ENCODE peak calls at places on chromosome 4, in eight cellular contexts. One of them, this sample, is unnamed.
A peak's percentile ranks its signal among the peaks of the same experiment; 100 is the strongest.

GRCh38 chr4:174474457-174475075 is 47.7 kb downstream of the HPGD start:
- ATAC-seq in Panc1: no peak
- ATAC-seq in K562: peak; percentile 49
- ATAC-seq in upper lobe of left lung: no peak
- ATAC-seq in GM12878: no peak
- ATAC-seq in HepG2: no peak
- ATAC-seq in GM23338: peak; percentile 64
- ATAC-seq in HCT116: no peak
- ATAC-seq in this sample: no peak

GRCh38 chr4:140675599-140676231 is 80.5 kb downstream of the TBC1D9 start:
- ATAC-seq in Panc1: no peak
- ATAC-seq in GM12878: peak; percentile 20
- ATAC-seq in HepG2: no peak
- ATAC-seq in K562: no peak
- ATAC-seq in upper lobe of left lung: no peak
- ATAC-seq in GM23338: no peak
- ATAC-seq in HCT116: no peak
- ATAC-seq in this sample: no peak

GRCh38 chr4:185504098-185505047 is 30.9 kb downstream of the PDLIM3 start:
- ATAC-seq in Panc1: peak; percentile 83
- ATAC-seq in HepG2: peak; percentile 97
- ATAC-seq in HCT116: peak; percentile 92
- ATAC-seq in upper lobe of left lung: peak; percentile 71
- ATAC-seq in GM12878: no peak
- ATAC-seq in GM23338: no peak
- ATAC-seq in K562: peak; percentile 93
- ATAC-seq in this sample: peak; percentile 89

GRCh38 chr4:148425327-148426110 is 16.7 kb downstream of the NR3C2 start:
- ATAC-seq in HepG2: no peak
- ATAC-seq in K562: no peak
- ATAC-seq in GM12878: peak; percentile 39
- ATAC-seq in upper lobe of left lung: no peak
- ATAC-seq in HCT116: no peak
- ATAC-seq in GM23338: no peak
- ATAC-seq in Panc1: no peak
- ATAC-seq in this sample: no peak

GRCh38 chr4:155106629-155107028 is 101.8 kb upstream of the NPY2R start:
- ATAC-seq in Panc1: no peak
- ATAC-seq in K562: no peak
- ATAC-seq in HCT116: no peak
- ATAC-seq in GM12878: no peak
- ATAC-seq in HepG2: no peak
- ATAC-seq in upper lobe of left lung: no peak
- ATAC-seq in GM23338: no peak
- ATAC-seq in this sample: no peak

GRCh38 chr4:72689929-72690328 is 120.9 kb upstream of the ADAMTS3 start:
- ATAC-seq in HCT116: no peak
- ATAC-seq in K562: peak; percentile 84
- ATAC-seq in GM23338: no peak
- ATAC-seq in GM12878: no peak
- ATAC-seq in Panc1: no peak
- ATAC-seq in HepG2: no peak
- ATAC-seq in upper lobe of left lung: no peak
- ATAC-seq in this sample: no peak

GRCh38 chr4:7434766-7435150 is at the start of gene PSAPL1:
- ATAC-seq in Panc1: peak; percentile 85
- ATAC-seq in HepG2: peak; percentile 93
- ATAC-seq in GM23338: peak; percentile 82
- ATAC-seq in K562: peak; percentile 69
- ATAC-seq in GM12878: no peak
- ATAC-seq in HCT116: peak; percentile 95
- ATAC-seq in upper lobe of left lung: peak; percentile 80
- ATAC-seq in this sample: peak; percentile 37

GRCh38 chr4:10006236-10006603 is 15.1 kb downstream of the SLC2A9 start:
- ATAC-seq in upper lobe of left lung: peak; percentile 90
- ATAC-seq in Panc1: peak; percentile 66
- ATAC-seq in K562: no peak
- ATAC-seq in HepG2: peak; percentile 88
- ATAC-seq in GM23338: no peak
- ATAC-seq in HCT116: no peak
- ATAC-seq in GM12878: peak; percentile 67
- ATAC-seq in this sample: peak; percentile 88

GRCh38 chr4:55355555-55355954 is 9.5 kb downstream of the SRD5A3 start:
- ATAC-seq in HCT116: no peak
- ATAC-seq in HepG2: no peak
- ATAC-seq in Panc1: no peak
- ATAC-seq in GM12878: no peak
- ATAC-seq in K562: no peak
- ATAC-seq in upper lobe of left lung: no peak
- ATAC-seq in GM23338: no peak
- ATAC-seq in this sample: no peak

GRCh38 chr4:190015538-190016368 is 11.3 kb downstream of the FRG2 start:
- ATAC-seq in Panc1: no peak
- ATAC-seq in upper lobe of left lung: no peak
- ATAC-seq in GM12878: no peak
- ATAC-seq in GM23338: peak; percentile 7
- ATAC-seq in K562: no peak
- ATAC-seq in HCT116: no peak
- ATAC-seq in HepG2: no peak
- ATAC-seq in this sample: no peak

GRCh38 chr4:79258614-79259176 is 67.2 kb downstream of the NAA11 start:
- ATAC-seq in HCT116: no peak
- ATAC-seq in K562: no peak
- ATAC-seq in GM23338: no peak
- ATAC-seq in HepG2: no peak
- ATAC-seq in GM12878: no peak
- ATAC-seq in upper lobe of left lung: no peak
- ATAC-seq in Panc1: no peak
- ATAC-seq in this sample: no peak

GRCh38 chr4:93996895-93997294 is 168.3 kb downstream of the ATOH1 start:
- ATAC-seq in HepG2: no peak
- ATAC-seq in K562: no peak
- ATAC-seq in upper lobe of left lung: no peak
- ATAC-seq in Panc1: no peak
- ATAC-seq in HCT116: no peak
- ATAC-seq in GM23338: no peak
- ATAC-seq in GM12878: no peak
- ATAC-seq in this sample: no peak

GRCh38 chr4:176902710-176903323 is 110.1 kb upstream of the VEGFC start:
- ATAC-seq in GM12878: peak; percentile 96
- ATAC-seq in HepG2: no peak
- ATAC-seq in upper lobe of left lung: no peak
- ATAC-seq in GM23338: no peak
- ATAC-seq in K562: no peak
- ATAC-seq in Panc1: peak; percentile 44
- ATAC-seq in HCT116: no peak
- ATAC-seq in this sample: no peak

GRCh38 chr4:109301691-109302365 is 630 bp downstream of the COL25A1 start:
- ATAC-seq in GM12878: no peak
- ATAC-seq in HepG2: no peak
- ATAC-seq in upper lobe of left lung: peak; percentile 38
- ATAC-seq in HCT116: no peak
- ATAC-seq in GM23338: peak; percentile 10
- ATAC-seq in K562: no peak
- ATAC-seq in Panc1: no peak
- ATAC-seq in this sample: peak; percentile 32

GRCh38 chr4:81827568-81828202 is 356.0 kb upstream of the RASGEF1B start:
- ATAC-seq in K562: no peak
- ATAC-seq in GM12878: peak; percentile 84
- ATAC-seq in Panc1: no peak
- ATAC-seq in HepG2: no peak
- ATAC-seq in GM23338: no peak
- ATAC-seq in HCT116: no peak
- ATAC-seq in upper lobe of left lung: no peak
- ATAC-seq in this sample: no peak

DNA sequence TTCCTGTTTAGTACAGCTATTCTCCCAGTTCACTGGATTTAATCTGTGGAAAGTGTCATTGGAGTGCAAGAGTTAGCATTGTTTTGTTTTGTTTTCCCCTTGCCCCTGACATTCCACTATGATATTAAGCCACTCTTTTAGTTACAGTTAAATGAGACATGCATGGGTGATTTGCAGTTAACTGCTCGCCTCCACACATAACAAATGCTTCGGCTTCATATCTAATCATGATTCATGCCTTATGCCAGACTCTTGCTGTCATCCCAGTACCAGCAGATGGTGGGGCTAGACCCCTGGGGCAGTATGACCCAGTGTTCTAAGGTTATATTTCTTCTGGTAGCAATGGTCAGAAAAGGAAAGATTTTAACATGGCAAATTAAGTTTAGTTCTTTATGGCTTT is 80.1 kb downstream of the RAP1GDS1 start:
- ATAC-seq in K562: no peak
- ATAC-seq in Panc1: no peak
- ATAC-seq in GM23338: no peak
- ATAC-seq in HepG2: no peak
- ATAC-seq in GM12878: no peak
- ATAC-seq in upper lobe of left lung: no peak
- ATAC-seq in HCT116: no peak
- ATAC-seq in this sample: no peak
- H3K27ac ChIP-seq in K562: no peak overlapping the region
- H3K27ac ChIP-seq in Panc1: no peak overlapping the region
- H3K27ac ChIP-seq in GM23338: no peak overlapping the region
- H3K27ac ChIP-seq in HepG2: no peak overlapping the region
- H3K27ac ChIP-seq in GM12878: no peak overlapping the region
- H3K27ac ChIP-seq in upper lobe of left lung: no peak overlapping the region
- H3K27ac ChIP-seq in HCT116: no peak overlapping the region
- H3K27ac ChIP-seq in this sample: no peak overlapping the region

GRCh38 chr4:152535903-152536544 is at the start of gene FBXW7:
- ATAC-seq in Panc1: peak; percentile 96
- ATAC-seq in GM23338: peak; percentile 87
- ATAC-seq in HepG2: peak; percentile 93
- ATAC-seq in K562: peak; percentile 91
- ATAC-seq in HCT116: peak; percentile 92
- ATAC-seq in GM12878: peak; percentile 84
- ATAC-seq in upper lobe of left lung: peak; percentile 98
- ATAC-seq in this sample: peak; percentile 97
- TF ChIP-seq POLR2AphosphoS5 in Panc1: peak; percentile 70
- TF ChIP-seq POLR2AphosphoS5 in GM23338: peak; percentile 86
- TF ChIP-seq POLR2AphosphoS5 in HepG2: peak; percentile 84
- TF ChIP-seq POLR2AphosphoS5 in K562: peak; percentile 54
- TF ChIP-seq POLR2AphosphoS5 in HCT116: peak; percentile 70
- TF ChIP-seq POLR2AphosphoS5 in GM12878: peak; percentile 82
- TF ChIP-seq POLR2AphosphoS5 in upper lobe of left lung: peak; percentile 91
- TF ChIP-seq POLR2AphosphoS5 in this sample: peak; percentile 87

DNA sequence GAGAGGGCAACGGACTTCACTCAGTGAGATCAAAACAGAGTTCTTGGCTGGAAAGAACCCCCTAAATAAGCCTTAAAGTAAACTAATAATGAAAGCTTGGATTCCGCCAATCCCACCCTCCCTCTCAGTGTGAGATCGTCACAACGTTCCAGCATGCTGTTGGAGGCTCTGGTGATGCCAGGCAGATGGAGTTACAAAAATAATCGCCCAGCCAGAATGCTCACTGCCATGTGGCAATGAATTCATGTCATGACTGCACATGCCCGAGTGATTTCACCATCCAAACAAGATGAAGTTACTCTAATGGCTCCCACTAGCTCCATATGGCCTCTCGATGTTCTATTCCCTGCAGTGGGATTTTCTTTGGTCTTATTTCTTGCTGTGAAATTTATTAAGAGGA is 248.0 kb downstream of the SPATA18 start:
- ATAC-seq in Panc1: no peak
- ATAC-seq in HCT116: no peak
- ATAC-seq in K562: no peak
- ATAC-seq in GM23338: no peak
- ATAC-seq in HepG2: no peak
- ATAC-seq in GM12878: no peak
- ATAC-seq in upper lobe of left lung: no peak
- ATAC-seq in this sample: no peak
- H3K4me1 ChIP-seq in Panc1: no peaks in the 10 kb centered on the region
- H3K4me1 ChIP-seq in HCT116: no peaks in the 10 kb centered on the region
- H3K4me1 ChIP-seq in K562: no peaks in the 10 kb centered on the region
- H3K4me1 ChIP-seq in GM23338: no peaks in the 10 kb centered on the region
- H3K4me1 ChIP-seq in HepG2: no peaks in the 10 kb centered on the region
- H3K4me1 ChIP-seq in GM12878: no peaks in the 10 kb centered on the region
- H3K4me1 ChIP-seq in upper lobe of left lung: no peaks in the 10 kb centered on the region
- H3K4me1 ChIP-seq in this sample: no peaks in the 10 kb centered on the region

DNA sequence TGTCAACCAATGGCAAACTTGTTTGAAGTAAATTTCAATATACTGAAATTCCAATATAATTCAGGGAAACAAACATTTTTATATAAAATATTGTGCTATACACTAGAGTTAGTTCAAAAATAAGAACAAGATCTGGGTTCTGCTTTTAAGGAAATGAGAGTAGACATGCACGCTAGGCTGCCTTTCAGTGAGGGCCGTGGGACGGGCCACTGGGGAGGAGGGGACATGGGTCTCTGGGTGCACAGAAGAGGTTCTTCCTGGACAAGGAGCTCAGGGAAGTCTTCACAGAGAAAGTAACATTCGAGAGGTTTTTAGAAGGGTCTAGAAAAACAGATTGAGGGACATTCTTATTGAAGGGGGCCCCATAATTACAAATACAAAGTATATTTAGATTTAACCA is 64.4 kb downstream of the SHROOM3 start:
- ATAC-seq in GM23338: no peak
- ATAC-seq in GM12878: peak; percentile 72
- ATAC-seq in HepG2: no peak
- ATAC-seq in K562: no peak
- ATAC-seq in Panc1: no peak
- ATAC-seq in upper lobe of left lung: no peak
- ATAC-seq in HCT116: no peak
- ATAC-seq in this sample: no peak
- H3K27ac ChIP-seq in GM23338: no peak overlapping the region
- H3K27ac ChIP-seq in GM12878: no peak overlapping the region
- H3K27ac ChIP-seq in HepG2: no peak overlapping the region
- H3K27ac ChIP-seq in K562: no peak overlapping the region
- H3K27ac ChIP-seq in Panc1: no peak overlapping the region
- H3K27ac ChIP-seq in upper lobe of left lung: no peak overlapping the region
- H3K27ac ChIP-seq in HCT116: no peak overlapping the region
- H3K27ac ChIP-seq in this sample: no peak overlapping the region

GRCh38 chr4:156663663-156664062 is 307.9 kb downstream of the PDGFC start:
- ATAC-seq in K562: no peak
- ATAC-seq in upper lobe of left lung: no peak
- ATAC-seq in HCT116: no peak
- ATAC-seq in GM12878: no peak
- ATAC-seq in Panc1: no peak
- ATAC-seq in GM23338: no peak
- ATAC-seq in HepG2: no peak
- ATAC-seq in this sample: no peak

GRCh38 chr4:156660470-156660869 is 311.1 kb downstream of the PDGFC start:
- ATAC-seq in HepG2: no peak
- ATAC-seq in GM23338: no peak
- ATAC-seq in upper lobe of left lung: no peak
- ATAC-seq in HCT116: no peak
- ATAC-seq in K562: no peak
- ATAC-seq in Panc1: no peak
- ATAC-seq in GM12878: no peak
- ATAC-seq in this sample: no peak

GRCh38 chr4:156665779-156666366 is 305.7 kb downstream of the PDGFC start:
- ATAC-seq in GM23338: peak; percentile 50
- ATAC-seq in K562: no peak
- ATAC-seq in HepG2: no peak
- ATAC-seq in Panc1: no peak
- ATAC-seq in GM12878: peak; percentile 80
- ATAC-seq in upper lobe of left lung: no peak
- ATAC-seq in HCT116: no peak
- ATAC-seq in this sample: no peak

GRCh38 chr4:156659983-156660382 is 311.6 kb downstream of the PDGFC start:
- ATAC-seq in Panc1: no peak
- ATAC-seq in GM23338: no peak
- ATAC-seq in HepG2: no peak
- ATAC-seq in K562: no peak
- ATAC-seq in HCT116: no peak
- ATAC-seq in GM12878: peak; percentile 69
- ATAC-seq in upper lobe of left lung: no peak
- ATAC-seq in this sample: no peak

GRCh38 chr4:156662921-156663320 is 308.7 kb downstream of the PDGFC start:
- ATAC-seq in upper lobe of left lung: no peak
- ATAC-seq in GM23338: no peak
- ATAC-seq in Panc1: no peak
- ATAC-seq in HCT116: no peak
- ATAC-seq in GM12878: no peak
- ATAC-seq in K562: no peak
- ATAC-seq in HepG2: no peak
- ATAC-seq in this sample: no peak
- TF ChIP-seq POLR2AphosphoS5 in upper lobe of left lung: no peak
- TF ChIP-seq POLR2AphosphoS5 in GM23338: no peak
- TF ChIP-seq POLR2AphosphoS5 in Panc1: no peak
- TF ChIP-seq POLR2AphosphoS5 in HCT116: no peak
- TF ChIP-seq POLR2AphosphoS5 in GM12878: no peak
- TF ChIP-seq POLR2AphosphoS5 in K562: no peak
- TF ChIP-seq POLR2AphosphoS5 in HepG2: no peak
- TF ChIP-seq POLR2AphosphoS5 in this sample: no peak